ENCODE peak calls at places on chromosome 22, in five cellular contexts. E is suprapubic skin, F is prostate gland, R is right lobe of liver, Q is ovary. L is an unnamed sample. For H3K4me1, the result is how much of the 10 kb centered on the place peaks cover.

GRCh38 chr22:22378446-22379415 is 129.8 kb downstream of the ZNF280B start:
- DNase-seq in F (no peak), E (no peak), R (no peak), Q (no peak), L (no peak)

GRCh38 chr22:39144101-39144815 is 8.2 kb downstream of the CBX7 start:
- DNase-seq in R (peak), F (no peak), E (no peak), Q (peak), L (no peak)

GRCh38 chr22:17575151-17575550 is 11.9 kb downstream of the SLC25A18 start:
- DNase-seq in Q (no peak), R (no peak), F (no peak), E (no peak), L (no peak)

GRCh38 chr22:27146871-27147591 is 489.6 kb downstream of the MIAT start:
- DNase-seq in E (no peak), R (no peak), F (no peak), Q (no peak), L (no peak)

GRCh38 chr22:37999640-38000272 is 15.4 kb upstream of the SOX10 start:
- DNase-seq in E (no peak), R (no peak), Q (no peak), F (peak), L (no peak)

GRCh38 chr22:39434243-39434653 is 22.6 kb upstream of the MGAT3 start:
- DNase-seq in F (no peak), Q (no peak), E (peak), R (no peak), L (peak)

GRCh38 chr22:25347752-25348102 is 128.3 kb downstream of the CRYBB2 start:
- DNase-seq in Q (no peak), E (no peak), F (no peak), R (no peak), L (no peak)

GRCh38 chr22:47297261-47298016 is 535.0 kb downstream of the TBC1D22A start:
- DNase-seq in Q (no peak), F (no peak), E (no peak), R (no peak), L (peak)

GRCh38 chr22:46604306-46604690 is 15.9 kb upstream of the GRAMD4 start:
- DNase-seq in F (no peak), R (no peak), E (no peak), Q (no peak), L (peak)

GRCh38 chr22:40720538-40721256 is 41.4 kb downstream of the MCHR1 start:
- DNase-seq in E (no peak), Q (no peak), F (no peak), R (no peak), L (no peak)

GRCh38 chr22:24035296-24035695 is 24.2 kb downstream of the CABIN1 start:
- DNase-seq in E (peak), F (no peak), Q (no peak), R (no peak), L (no peak)

GRCh38 chr22:42683599-42684283 is 34.5 kb upstream of the CYB5R3 start:
- DNase-seq in E (peak), Q (peak), F (no peak), R (no peak), L (peak)

GRCh38 chr22:26642465-26643367 is 14.7 kb upstream of the MIAT start:
- DNase-seq in E (no peak), F (no peak), R (peak), Q (no peak), L (peak)

GRCh38 chr22:36865346-36865745 is 4.5 kb downstream of the NCF4 start:
- DNase-seq in E (no peak), R (no peak), F (no peak), Q (no peak), L (no peak)

GRCh38 chr22:30990675-30991074 is 21.6 kb downstream of the TUG1 start:
- DNase-seq in E (no peak), Q (no peak), F (no peak), R (no peak), L (no peak)

GRCh38 chr22:41034741-41035140 is 57.7 kb upstream of the EP300 start:
- DNase-seq in F (no peak), E (no peak), R (no peak), Q (no peak), L (no peak)

GRCh38 chr22:34105461-34106062 is 185.3 kb upstream of the LARGE1 start:
- DNase-seq in Q (peak), E (no peak), R (peak), F (peak), L (peak)

GRCh38 chr22:23832226-23833016 is 6.4 kb downstream of the DERL3 start:
- DNase-seq in F (no peak), E (peak), R (peak), Q (peak), L (peak)

GRCh38 chr22:41952713-41953112 is 763 bp downstream of the SMIM45 start:
- DNase-seq in R (no peak), Q (no peak), F (no peak), E (no peak), L (no peak)

GRCh38 chr22:24184057-24184798 is 2.9 kb downstream of the SUSD2 start:
- DNase-seq in E (no peak), R (peak), Q (no peak), F (no peak), L (no peak)

GRCh38 chr22:20115691-20116375 is at the start of gene RANBP1:
- DNase-seq in R (peak), Q (peak), F (no peak), E (no peak), L (peak)

GRCh38 chr22:20116376-20116950 is 559 bp downstream of the RANBP1 start:
- DNase-seq in Q (peak), R (peak), E (no peak), F (no peak), L (peak)

GRCh38 chr22:20117656-20118571 is 888 bp upstream of the TRMT2A start:
- DNase-seq in Q (peak), R (peak), F (no peak), E (no peak), L (peak)

GRCh38 chr22:20118572-20119020 is 1.6 kb upstream of the TRMT2A start:
- DNase-seq in E (no peak), Q (peak), R (peak), F (no peak), L (peak)

GRCh38 chr22:20116951-20117645 is at the start of gene TRMT2A:
- DNase-seq in Q (peak), R (peak), F (peak), E (peak), L (peak)
- TF ChIP-seq CTCF in Q (no peak), R (no peak), F (peak), E (no peak), L (no peak)

DNA sequence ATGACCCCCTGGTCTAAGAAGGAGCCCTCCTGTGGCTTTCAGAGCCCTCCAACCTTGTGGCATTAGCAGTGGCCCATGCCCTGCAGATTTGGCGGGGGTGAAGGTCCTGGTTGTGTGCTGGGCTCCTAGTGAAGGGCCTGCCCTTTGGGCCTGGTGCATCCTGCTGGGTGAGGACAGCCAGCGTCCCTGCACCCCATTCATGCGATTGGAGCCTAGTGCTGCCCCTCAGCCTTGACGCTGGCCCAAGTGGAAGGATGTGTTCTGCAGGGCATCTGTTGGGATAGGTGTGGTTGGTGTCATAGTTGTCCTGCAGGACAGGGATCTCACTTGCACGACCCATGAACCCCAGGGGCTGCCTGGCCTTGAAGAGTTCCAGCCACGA is 28.1 kb upstream of the DGCR8 start:
- DNase-seq in R (no peak), F (no peak), E (no peak), Q (no peak), L (no peak)
- H3K4me1 ChIP-seq in R (under half), F (under half), E (under half), Q (under half), L (under half)

GRCh38 chr22:49827853-49828598 is at the start of gene BRD1:
- DNase-seq in Q (peak), F (no peak), E (no peak), R (peak), L (peak)
- TF ChIP-seq POLR2A in Q (no peak), F (peak), E (no peak), R (no peak), L (peak)

GRCh38 chr22:18987765-18988164 is 51.7 kb upstream of the PRODH start:
- DNase-seq in E (no peak), Q (no peak), F (no peak), R (peak), L (peak)
- TF ChIP-seq CTCF in E (no peak), Q (no peak), F (no peak), R (peak), L (peak)

L was measured in adrenal gland.